ENCODE peak calls at places on chromosomes 12 and 14, in eight cellular contexts. One of them, this sample, is unnamed.

GRCh38 chr12:110940933-110941332 is 20.6 kb upstream of the MYL2 start:
- DNase-seq in activated CD8-positive, alpha-beta memory T cell treated with anti-CD3 and anti-CD28 coated beads, Interleukin-2, amount 10 ng/mL, durations not matched to agents 7 days and 5 days: no peak
- DNase-seq in HTR-8/SVneo: no peak
- DNase-seq in stimulated activated CD4-positive, alpha-beta T cell treated with anti-CD3 and anti-CD28 coated beads, Interleukin-4, amount 100 ng/mL, for 48 hours: no peak
- DNase-seq in NB4: no peak
- DNase-seq in adrenal gland: peak; percentile 4
- DNase-seq in EL: no peak
- DNase-seq in effector memory CD8-positive, alpha-beta T cell: no peak
- DNase-seq in this sample: no peak

GRCh38 chr12:45517360-45517759 is 212.1 kb upstream of the ARID2 start:
- DNase-seq in activated CD8-positive, alpha-beta memory T cell treated with anti-CD3 and anti-CD28 coated beads, Interleukin-2, amount 10 ng/mL, durations not matched to agents 7 days and 5 days: no peak
- DNase-seq in HTR-8/SVneo: no peak
- DNase-seq in stimulated activated CD4-positive, alpha-beta T cell treated with anti-CD3 and anti-CD28 coated beads, Interleukin-4, amount 100 ng/mL, for 48 hours: no peak
- DNase-seq in NB4: no peak
- DNase-seq in adrenal gland: no peak
- DNase-seq in EL: no peak
- DNase-seq in effector memory CD8-positive, alpha-beta T cell: no peak
- DNase-seq in this sample: no peak

GRCh38 chr12:66132408-66132807 is 1.9 kb upstream of the LLPH start:
- DNase-seq in activated CD8-positive, alpha-beta memory T cell treated with anti-CD3 and anti-CD28 coated beads, Interleukin-2, amount 10 ng/mL, durations not matched to agents 7 days and 5 days: no peak
- DNase-seq in HTR-8/SVneo: peak; percentile 23
- DNase-seq in stimulated activated CD4-positive, alpha-beta T cell treated with anti-CD3 and anti-CD28 coated beads, Interleukin-4, amount 100 ng/mL, for 48 hours: no peak
- DNase-seq in NB4: peak; percentile 38
- DNase-seq in adrenal gland: no peak
- DNase-seq in EL: peak; percentile 90
- DNase-seq in effector memory CD8-positive, alpha-beta T cell: no peak
- DNase-seq in this sample: peak; percentile 59

GRCh38 chr12:565589-566105 is 97.6 kb downstream of the NINJ2 start:
- DNase-seq in activated CD8-positive, alpha-beta memory T cell treated with anti-CD3 and anti-CD28 coated beads, Interleukin-2, amount 10 ng/mL, durations not matched to agents 7 days and 5 days: no peak
- DNase-seq in HTR-8/SVneo: no peak
- DNase-seq in stimulated activated CD4-positive, alpha-beta T cell treated with anti-CD3 and anti-CD28 coated beads, Interleukin-4, amount 100 ng/mL, for 48 hours: no peak
- DNase-seq in NB4: no peak
- DNase-seq in adrenal gland: no peak
- DNase-seq in EL: no peak
- DNase-seq in effector memory CD8-positive, alpha-beta T cell: no peak
- DNase-seq in this sample: no peak

GRCh38 chr14:55701638-55702037 is 121.6 kb downstream of the KTN1 start:
- DNase-seq in activated CD8-positive, alpha-beta memory T cell treated with anti-CD3 and anti-CD28 coated beads, Interleukin-2, amount 10 ng/mL, durations not matched to agents 7 days and 5 days: no peak
- DNase-seq in HTR-8/SVneo: no peak
- DNase-seq in stimulated activated CD4-positive, alpha-beta T cell treated with anti-CD3 and anti-CD28 coated beads, Interleukin-4, amount 100 ng/mL, for 48 hours: no peak
- DNase-seq in NB4: no peak
- DNase-seq in adrenal gland: no peak
- DNase-seq in EL: peak; percentile 44
- DNase-seq in effector memory CD8-positive, alpha-beta T cell: no peak
- DNase-seq in this sample: peak; percentile 53

GRCh38 chr12:55057466-55057865 is 37.7 kb downstream of the NEUROD4 start:
- DNase-seq in activated CD8-positive, alpha-beta memory T cell treated with anti-CD3 and anti-CD28 coated beads, Interleukin-2, amount 10 ng/mL, durations not matched to agents 7 days and 5 days: no peak
- DNase-seq in HTR-8/SVneo: no peak
- DNase-seq in stimulated activated CD4-positive, alpha-beta T cell treated with anti-CD3 and anti-CD28 coated beads, Interleukin-4, amount 100 ng/mL, for 48 hours: no peak
- DNase-seq in NB4: no peak
- DNase-seq in adrenal gland: no peak
- DNase-seq in EL: peak; percentile 2
- DNase-seq in effector memory CD8-positive, alpha-beta T cell: no peak
- DNase-seq in this sample: peak; percentile 29

GRCh38 chr12:54711664-54712063 is 63.5 kb upstream of the DCD start:
- DNase-seq in activated CD8-positive, alpha-beta memory T cell treated with anti-CD3 and anti-CD28 coated beads, Interleukin-2, amount 10 ng/mL, durations not matched to agents 7 days and 5 days: no peak
- DNase-seq in HTR-8/SVneo: no peak
- DNase-seq in stimulated activated CD4-positive, alpha-beta T cell treated with anti-CD3 and anti-CD28 coated beads, Interleukin-4, amount 100 ng/mL, for 48 hours: no peak
- DNase-seq in NB4: no peak
- DNase-seq in adrenal gland: no peak
- DNase-seq in EL: no peak
- DNase-seq in effector memory CD8-positive, alpha-beta T cell: no peak
- DNase-seq in this sample: no peak

GRCh38 chr12:28958553-28959195 is 190.4 kb upstream of the FAR2 start:
- DNase-seq in activated CD8-positive, alpha-beta memory T cell treated with anti-CD3 and anti-CD28 coated beads, Interleukin-2, amount 10 ng/mL, durations not matched to agents 7 days and 5 days: no peak
- DNase-seq in HTR-8/SVneo: no peak
- DNase-seq in stimulated activated CD4-positive, alpha-beta T cell treated with anti-CD3 and anti-CD28 coated beads, Interleukin-4, amount 100 ng/mL, for 48 hours: no peak
- DNase-seq in NB4: no peak
- DNase-seq in adrenal gland: no peak
- DNase-seq in EL: no peak
- DNase-seq in effector memory CD8-positive, alpha-beta T cell: no peak
- DNase-seq in this sample: peak; percentile 46

GRCh38 chr12:26614217-26614616 is 218.8 kb downstream of the ITPR2 start:
- DNase-seq in activated CD8-positive, alpha-beta memory T cell treated with anti-CD3 and anti-CD28 coated beads, Interleukin-2, amount 10 ng/mL, durations not matched to agents 7 days and 5 days: no peak
- DNase-seq in HTR-8/SVneo: no peak
- DNase-seq in stimulated activated CD4-positive, alpha-beta T cell treated with anti-CD3 and anti-CD28 coated beads, Interleukin-4, amount 100 ng/mL, for 48 hours: peak; percentile 2
- DNase-seq in NB4: peak; percentile 81
- DNase-seq in adrenal gland: no peak
- DNase-seq in EL: peak; percentile 33
- DNase-seq in effector memory CD8-positive, alpha-beta T cell: no peak
- DNase-seq in this sample: no peak

GRCh38 chr12:53791735-53792326 is 40.1 kb upstream of the CISTR start:
- DNase-seq in activated CD8-positive, alpha-beta memory T cell treated with anti-CD3 and anti-CD28 coated beads, Interleukin-2, amount 10 ng/mL, durations not matched to agents 7 days and 5 days: no peak
- DNase-seq in HTR-8/SVneo: no peak
- DNase-seq in stimulated activated CD4-positive, alpha-beta T cell treated with anti-CD3 and anti-CD28 coated beads, Interleukin-4, amount 100 ng/mL, for 48 hours: peak; percentile 26
- DNase-seq in NB4: peak; percentile 57
- DNase-seq in adrenal gland: no peak
- DNase-seq in EL: peak; percentile 23
- DNase-seq in effector memory CD8-positive, alpha-beta T cell: peak; percentile 23
- DNase-seq in this sample: no peak

GRCh38 chr12:4269279-4269991 is 4.1 kb upstream of the CCND2 start:
- DNase-seq in activated CD8-positive, alpha-beta memory T cell treated with anti-CD3 and anti-CD28 coated beads, Interleukin-2, amount 10 ng/mL, durations not matched to agents 7 days and 5 days: peak; percentile 97
- DNase-seq in HTR-8/SVneo: no peak
- DNase-seq in stimulated activated CD4-positive, alpha-beta T cell treated with anti-CD3 and anti-CD28 coated beads, Interleukin-4, amount 100 ng/mL, for 48 hours: peak; percentile 92
- DNase-seq in NB4: peak; percentile 92
- DNase-seq in adrenal gland: peak; percentile 87
- DNase-seq in EL: no peak
- DNase-seq in effector memory CD8-positive, alpha-beta T cell: peak; percentile 92
- DNase-seq in this sample: no peak

GRCh38 chr14:73800970-73801515 is 50.6 kb upstream of the PTGR2 start:
- DNase-seq in activated CD8-positive, alpha-beta memory T cell treated with anti-CD3 and anti-CD28 coated beads, Interleukin-2, amount 10 ng/mL, durations not matched to agents 7 days and 5 days: no peak
- DNase-seq in HTR-8/SVneo: no peak
- DNase-seq in stimulated activated CD4-positive, alpha-beta T cell treated with anti-CD3 and anti-CD28 coated beads, Interleukin-4, amount 100 ng/mL, for 48 hours: no peak
- DNase-seq in NB4: no peak
- DNase-seq in adrenal gland: no peak
- DNase-seq in EL: no peak
- DNase-seq in effector memory CD8-positive, alpha-beta T cell: no peak
- DNase-seq in this sample: no peak

This sample was measured in RPMI7951.